ENCODE peak calls at places on chromosomes 13 and 19, in seven cellular contexts. One of them, this sample, is unnamed. For H3K27me3 and H3K36me3, the result is how much of the 10 kb centered on the place peaks cover.

GRCh38 chr13:75635621-75636338 is at the start of gene LMO7:
- DNase-seq in psoas muscle: peak
- DNase-seq in heart right ventricle: peak
- DNase-seq in gastrocnemius medialis: no peak
- DNase-seq in left ventricle myocardium inferior: peak
- DNase-seq in CD8-positive, alpha-beta memory T cell: peak
- DNase-seq in heart left ventricle: peak
- DNase-seq in this sample: peak

GRCh38 chr19:41449079-41449864 is 6.3 kb downstream of the ERICH4 start:
- DNase-seq in psoas muscle: peak
- DNase-seq in heart right ventricle: peak
- DNase-seq in gastrocnemius medialis: peak
- DNase-seq in left ventricle myocardium inferior: peak
- DNase-seq in CD8-positive, alpha-beta memory T cell: peak
- DNase-seq in heart left ventricle: peak
- DNase-seq in this sample: peak

GRCh38 chr19:21269813-21270212 is 59.4 kb downstream of the ZNF708 start:
- DNase-seq in psoas muscle: no peak
- DNase-seq in heart right ventricle: no peak
- DNase-seq in gastrocnemius medialis: no peak
- DNase-seq in left ventricle myocardium inferior: no peak
- DNase-seq in CD8-positive, alpha-beta memory T cell: no peak
- DNase-seq in heart left ventricle: no peak
- DNase-seq in this sample: no peak

GRCh38 chr13:109336730-109337129 is 449.7 kb downstream of the IRS2 start:
- DNase-seq in psoas muscle: no peak
- DNase-seq in heart right ventricle: no peak
- DNase-seq in gastrocnemius medialis: no peak
- DNase-seq in left ventricle myocardium inferior: no peak
- DNase-seq in CD8-positive, alpha-beta memory T cell: no peak
- DNase-seq in heart left ventricle: no peak
- DNase-seq in this sample: no peak

GRCh38 chr13:41182231-41182630 is 12.1 kb downstream of the KBTBD7 start:
- DNase-seq in psoas muscle: no peak
- DNase-seq in heart right ventricle: no peak
- DNase-seq in gastrocnemius medialis: no peak
- DNase-seq in left ventricle myocardium inferior: no peak
- DNase-seq in CD8-positive, alpha-beta memory T cell: no peak
- DNase-seq in heart left ventricle: no peak
- DNase-seq in this sample: no peak

GRCh38 chr13:58085819-58086218 is 454.3 kb downstream of the PCDH17 start:
- DNase-seq in psoas muscle: no peak
- DNase-seq in heart right ventricle: no peak
- DNase-seq in gastrocnemius medialis: no peak
- DNase-seq in left ventricle myocardium inferior: no peak
- DNase-seq in CD8-positive, alpha-beta memory T cell: no peak
- DNase-seq in heart left ventricle: no peak
- DNase-seq in this sample: no peak

GRCh38 chr13:110445722-110446569 is 115.6 kb downstream of the RAB20 start:
- DNase-seq in psoas muscle: no peak
- DNase-seq in heart right ventricle: no peak
- DNase-seq in gastrocnemius medialis: no peak
- DNase-seq in left ventricle myocardium inferior: no peak
- DNase-seq in CD8-positive, alpha-beta memory T cell: no peak
- DNase-seq in heart left ventricle: no peak
- DNase-seq in this sample: no peak

GRCh38 chr19:47032171-47032811 is 12.7 kb downstream of the NPAS1 start:
- DNase-seq in psoas muscle: no peak
- DNase-seq in heart right ventricle: no peak
- DNase-seq in gastrocnemius medialis: no peak
- DNase-seq in left ventricle myocardium inferior: no peak
- DNase-seq in CD8-positive, alpha-beta memory T cell: peak
- DNase-seq in heart left ventricle: no peak
- DNase-seq in this sample: peak

GRCh38 chr19:50968709-50969412 is 530 bp downstream of the KLK6 start:
- DNase-seq in psoas muscle: no peak
- DNase-seq in heart right ventricle: no peak
- DNase-seq in gastrocnemius medialis: no peak
- DNase-seq in left ventricle myocardium inferior: no peak
- DNase-seq in CD8-positive, alpha-beta memory T cell: no peak
- DNase-seq in heart left ventricle: no peak
- DNase-seq in this sample: peak

GRCh38 chr13:20247963-20248362 is 15.8 kb upstream of the GJB6 start:
- DNase-seq in psoas muscle: no peak
- DNase-seq in heart right ventricle: no peak
- DNase-seq in gastrocnemius medialis: no peak
- DNase-seq in left ventricle myocardium inferior: no peak
- DNase-seq in CD8-positive, alpha-beta memory T cell: no peak
- DNase-seq in heart left ventricle: no peak
- DNase-seq in this sample: no peak

GRCh38 chr19:6707658-6708018 is 12.8 kb downstream of the C3 start:
- DNase-seq in psoas muscle: no peak
- DNase-seq in heart right ventricle: no peak
- DNase-seq in gastrocnemius medialis: no peak
- DNase-seq in left ventricle myocardium inferior: no peak
- DNase-seq in CD8-positive, alpha-beta memory T cell: no peak
- DNase-seq in heart left ventricle: no peak
- DNase-seq in this sample: peak

GRCh38 chr13:98598043-98598442 is 21.1 kb upstream of the STK24 start:
- DNase-seq in psoas muscle: no peak
- DNase-seq in heart right ventricle: no peak
- DNase-seq in gastrocnemius medialis: no peak
- DNase-seq in left ventricle myocardium inferior: no peak
- DNase-seq in CD8-positive, alpha-beta memory T cell: no peak
- DNase-seq in heart left ventricle: no peak
- DNase-seq in this sample: peak

GRCh38 chr19:22784051-22784450 is at the start of gene ZNF99:
- DNase-seq in psoas muscle: peak
- DNase-seq in heart right ventricle: peak
- DNase-seq in gastrocnemius medialis: peak
- DNase-seq in left ventricle myocardium inferior: peak
- DNase-seq in CD8-positive, alpha-beta memory T cell: no peak
- DNase-seq in heart left ventricle: peak
- DNase-seq in this sample: no peak

GRCh38 chr13:21061077-21061945 is at the start of gene LATS2:
- DNase-seq in psoas muscle: peak
- DNase-seq in heart right ventricle: peak
- DNase-seq in gastrocnemius medialis: peak
- DNase-seq in left ventricle myocardium inferior: peak
- DNase-seq in CD8-positive, alpha-beta memory T cell: peak
- DNase-seq in heart left ventricle: peak
- DNase-seq in this sample: peak

GRCh38 chr19:16772841-16773240 is 53.2 kb downstream of the NWD1 start:
- DNase-seq in psoas muscle: no peak
- DNase-seq in heart right ventricle: no peak
- DNase-seq in gastrocnemius medialis: no peak
- DNase-seq in left ventricle myocardium inferior: no peak
- DNase-seq in CD8-positive, alpha-beta memory T cell: no peak
- DNase-seq in heart left ventricle: no peak
- DNase-seq in this sample: peak

GRCh38 chr13:28268800-28269223 is 130.5 kb downstream of the PAN3 start:
- DNase-seq in psoas muscle: no peak
- DNase-seq in heart right ventricle: no peak
- DNase-seq in gastrocnemius medialis: no peak
- DNase-seq in left ventricle myocardium inferior: no peak
- DNase-seq in CD8-positive, alpha-beta memory T cell: no peak
- DNase-seq in heart left ventricle: no peak
- DNase-seq in this sample: no peak

GRCh38 chr19:41987141-41987860 is 6.7 kb downstream of the ATP1A3 start:
- DNase-seq in psoas muscle: no peak
- DNase-seq in heart right ventricle: no peak
- DNase-seq in gastrocnemius medialis: no peak
- DNase-seq in left ventricle myocardium inferior: no peak
- DNase-seq in CD8-positive, alpha-beta memory T cell: no peak
- DNase-seq in heart left ventricle: no peak
- DNase-seq in this sample: no peak

GRCh38 chr13:33544308-33544707 is 258.8 kb upstream of the STARD13 start:
- DNase-seq in psoas muscle: no peak
- DNase-seq in heart right ventricle: no peak
- DNase-seq in gastrocnemius medialis: no peak
- DNase-seq in left ventricle myocardium inferior: no peak
- DNase-seq in CD8-positive, alpha-beta memory T cell: no peak
- DNase-seq in heart left ventricle: no peak
- DNase-seq in this sample: no peak

GRCh38 chr13:53005631-53006030 is 23.0 kb upstream of the OLFM4 start:
- DNase-seq in psoas muscle: no peak
- DNase-seq in heart right ventricle: no peak
- DNase-seq in gastrocnemius medialis: no peak
- DNase-seq in left ventricle myocardium inferior: no peak
- DNase-seq in CD8-positive, alpha-beta memory T cell: no peak
- DNase-seq in heart left ventricle: no peak
- DNase-seq in this sample: no peak

GRCh38 chr19:33496496-33496895 is 25.1 kb downstream of the PEPD start:
- DNase-seq in psoas muscle: no peak
- DNase-seq in heart right ventricle: no peak
- DNase-seq in gastrocnemius medialis: no peak
- DNase-seq in left ventricle myocardium inferior: no peak
- DNase-seq in CD8-positive, alpha-beta memory T cell: no peak
- DNase-seq in heart left ventricle: no peak
- DNase-seq in this sample: no peak

GRCh38 chr13:106917673-106918652 is 350.0 kb upstream of the ARGLU1 start:
- DNase-seq in psoas muscle: peak
- DNase-seq in heart right ventricle: peak
- DNase-seq in gastrocnemius medialis: peak
- DNase-seq in left ventricle myocardium inferior: peak
- DNase-seq in CD8-positive, alpha-beta memory T cell: peak
- DNase-seq in heart left ventricle: peak
- DNase-seq in this sample: peak

DNA sequence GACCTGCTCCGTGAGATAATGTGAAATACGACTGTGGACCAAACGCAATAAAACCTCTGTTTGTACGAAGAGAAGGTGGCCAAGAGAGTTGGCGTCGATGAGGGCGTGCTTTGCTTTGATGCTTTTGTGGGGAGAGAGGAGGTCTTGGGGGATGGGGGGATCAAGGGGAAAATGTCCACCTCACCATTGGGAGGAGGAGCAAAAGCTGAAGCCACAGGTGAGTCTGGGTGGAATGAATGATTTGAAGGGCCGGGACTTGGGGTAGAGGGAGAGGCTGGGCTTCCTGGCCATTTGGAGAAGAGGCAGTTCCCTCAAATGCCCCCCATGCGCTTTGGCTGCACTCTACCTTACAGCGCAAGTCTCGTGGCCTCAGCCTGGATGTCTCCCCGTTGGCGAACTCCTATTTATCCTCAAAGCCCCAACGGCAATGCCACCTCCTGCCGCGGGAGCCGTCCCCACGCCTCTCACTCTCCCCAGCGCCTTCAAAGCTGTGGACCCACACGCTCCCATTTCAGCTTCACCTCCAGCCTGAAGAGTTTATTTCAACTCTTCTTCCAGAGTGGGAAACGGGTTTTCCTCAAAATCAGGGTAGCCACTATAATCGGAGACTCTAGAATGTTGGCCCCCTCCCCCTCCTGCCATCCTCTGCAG is 787 bp upstream of the ABCA7 start:
- DNase-seq in psoas muscle: peak
- DNase-seq in heart right ventricle: no peak
- DNase-seq in gastrocnemius medialis: no peak
- DNase-seq in left ventricle myocardium inferior: no peak
- DNase-seq in CD8-positive, alpha-beta memory T cell: peak
- DNase-seq in heart left ventricle: no peak
- DNase-seq in this sample: peak
- H3K4me3 ChIP-seq in psoas muscle: peak
- H3K4me3 ChIP-seq in heart right ventricle: peak
- H3K4me3 ChIP-seq in gastrocnemius medialis: peak
- H3K4me3 ChIP-seq in left ventricle myocardium inferior: peak
- H3K4me3 ChIP-seq in CD8-positive, alpha-beta memory T cell: peak
- H3K4me3 ChIP-seq in heart left ventricle: peak
- H3K4me3 ChIP-seq in this sample: peak

GRCh38 chr19:55441319-55441691 is 1.8 kb downstream of the SHISA7 start:
- DNase-seq in psoas muscle: no peak
- DNase-seq in heart right ventricle: no peak
- DNase-seq in gastrocnemius medialis: no peak
- DNase-seq in left ventricle myocardium inferior: no peak
- DNase-seq in CD8-positive, alpha-beta memory T cell: no peak
- DNase-seq in heart left ventricle: no peak
- DNase-seq in this sample: peak
- H3K27me3 ChIP-seq in psoas muscle: under half
- H3K27me3 ChIP-seq in heart right ventricle: half or more
- H3K27me3 ChIP-seq in gastrocnemius medialis: half or more
- H3K27me3 ChIP-seq in left ventricle myocardium inferior: half or more
- H3K27me3 ChIP-seq in CD8-positive, alpha-beta memory T cell: under half
- H3K27me3 ChIP-seq in heart left ventricle: half or more
- H3K27me3 ChIP-seq in this sample: half or more

DNA sequence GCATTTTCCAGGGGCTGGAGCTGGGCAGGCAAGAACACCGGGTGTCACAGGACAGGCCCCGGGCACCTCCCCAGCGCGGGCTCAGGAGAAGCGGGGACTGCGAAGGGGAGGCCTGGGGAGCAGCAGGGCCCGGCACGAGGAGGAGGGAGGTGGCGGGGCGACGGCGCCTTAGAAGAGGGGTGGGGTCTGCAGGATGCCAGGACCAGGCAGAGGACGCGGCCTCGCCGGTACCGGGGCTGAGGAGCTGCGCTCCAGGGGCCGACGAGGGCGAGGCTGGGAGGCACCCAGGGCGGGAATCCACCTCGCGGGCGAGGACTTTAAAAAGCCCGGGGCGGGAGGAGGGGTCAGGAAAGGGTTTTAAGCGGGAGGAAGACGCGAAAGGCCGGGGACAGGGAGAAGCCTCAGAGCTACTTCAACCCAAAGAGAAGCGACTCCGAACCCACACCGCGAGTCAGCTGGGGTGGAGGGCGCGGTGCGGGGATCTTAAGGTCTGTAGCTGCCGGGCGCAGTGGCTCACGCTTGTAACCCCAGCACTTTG is 665 bp downstream of the ZNF347 start:
- DNase-seq in psoas muscle: peak
- DNase-seq in heart right ventricle: peak
- DNase-seq in gastrocnemius medialis: no peak
- DNase-seq in left ventricle myocardium inferior: peak
- DNase-seq in CD8-positive, alpha-beta memory T cell: no peak
- DNase-seq in heart left ventricle: peak
- DNase-seq in this sample: peak
- H3K36me3 ChIP-seq in psoas muscle: under half
- H3K36me3 ChIP-seq in heart right ventricle: under half
- H3K36me3 ChIP-seq in gastrocnemius medialis: under half
- H3K36me3 ChIP-seq in left ventricle myocardium inferior: under half
- H3K36me3 ChIP-seq in CD8-positive, alpha-beta memory T cell: under half
- H3K36me3 ChIP-seq in heart left ventricle: under half
- H3K36me3 ChIP-seq in this sample: under half

DNA sequence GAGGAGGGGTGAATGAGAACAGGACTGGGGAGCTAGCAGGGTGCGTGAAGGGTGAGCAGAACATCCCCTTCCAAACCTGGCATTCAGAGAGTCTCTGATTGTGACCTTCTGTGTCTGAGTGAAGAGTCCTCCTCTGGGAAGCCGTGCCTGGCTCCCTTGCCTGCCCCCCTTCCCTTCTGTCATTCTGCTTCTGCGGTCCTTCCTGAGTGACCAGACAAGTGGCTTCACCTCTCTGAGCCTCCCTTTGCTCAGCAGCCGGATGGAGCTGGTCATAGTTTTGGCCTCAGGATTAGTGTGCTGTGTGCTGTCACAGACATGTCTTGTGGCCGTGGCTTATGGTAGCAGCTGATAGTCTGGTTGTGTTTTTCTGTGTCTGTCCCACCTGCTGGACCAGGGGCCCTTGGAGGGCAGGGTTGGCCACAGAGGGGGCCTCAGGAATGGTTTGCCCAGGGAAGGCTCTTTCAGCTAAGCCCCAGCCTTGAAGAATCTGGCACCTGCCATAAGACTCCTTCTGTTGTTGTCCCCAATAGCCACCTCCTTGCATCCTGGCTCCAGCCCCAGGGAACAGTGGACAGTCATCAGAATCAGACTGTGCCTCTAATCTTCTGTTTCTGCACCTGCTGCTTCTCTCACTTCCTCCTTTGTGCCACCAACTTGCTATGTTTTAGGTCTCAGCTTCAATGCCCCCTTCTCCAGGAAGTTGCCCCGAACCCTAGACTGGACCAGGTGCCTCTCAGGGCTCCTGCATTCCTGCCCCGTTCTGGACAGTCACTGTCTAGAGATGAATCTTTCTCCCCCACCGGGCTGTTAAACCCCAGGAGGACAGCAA is 5.9 kb downstream of the CLPTM1 start:
- DNase-seq in psoas muscle: no peak
- DNase-seq in heart right ventricle: no peak
- DNase-seq in gastrocnemius medialis: no peak
- DNase-seq in left ventricle myocardium inferior: no peak
- DNase-seq in CD8-positive, alpha-beta memory T cell: no peak
- DNase-seq in heart left ventricle: no peak
- DNase-seq in this sample: no peak
- H3K4me3 ChIP-seq in psoas muscle: no peak
- H3K4me3 ChIP-seq in heart right ventricle: no peak
- H3K4me3 ChIP-seq in gastrocnemius medialis: no peak
- H3K4me3 ChIP-seq in left ventricle myocardium inferior: no peak
- H3K4me3 ChIP-seq in CD8-positive, alpha-beta memory T cell: no peak
- H3K4me3 ChIP-seq in heart left ventricle: no peak
- H3K4me3 ChIP-seq in this sample: no peak